ENCODE peak calls at places on chromosomes 2 and 18, in seven cellular contexts. R is IMR-90, L is glutamatergic neuron, Y is retina, H is Kasumi-1, F is natural killer cell, P is left lung. W is an unnamed sample.
A peak's percentile ranks its signal among the peaks of the same experiment; 100 is the strongest.

GRCh38 chr2:143347303-143347702 is 218.1 kb downstream of the ARHGAP15 start:
- DNase-seq in R (no peak), L (no peak), Y (no peak), H (no peak), F (no peak), P (no peak), W (no peak)

GRCh38 chr2:219269362-219270054 is 9.7 kb upstream of the DNAJB2 start:
- DNase-seq in R (no peak), L (no peak), Y (no peak), H (no peak), F (no peak), P (no peak), W (peak; percentile 76)

GRCh38 chr2:144004742-144005141 is 515.2 kb downstream of the ZEB2 start:
- DNase-seq in R (no peak), L (no peak), Y (peak; percentile 9), H (no peak), F (no peak), P (no peak), W (no peak)

GRCh38 chr2:20670315-20671035 is 3.5 kb downstream of the GDF7 start:
- DNase-seq in R (no peak), L (no peak), Y (peak; percentile 81), H (no peak), F (no peak), P (no peak), W (no peak)

GRCh38 chr2:146817613-146818012 is 1027.2 kb upstream of the ACVR2A start:
- DNase-seq in R (no peak), L (no peak), Y (no peak), H (no peak), F (no peak), P (no peak), W (no peak)

GRCh38 chr2:74498500-74499268 is 719 bp downstream of the LBX2 start:
- DNase-seq in R (no peak), L (peak; percentile 34), Y (peak; percentile 76), H (peak; percentile 57), F (no peak), P (no peak), W (no peak)

GRCh38 chr18:33074125-33074524 is 301.3 kb upstream of the KLHL14 start:
- DNase-seq in R (no peak), L (no peak), Y (no peak), H (no peak), F (no peak), P (no peak), W (no peak)

GRCh38 chr2:41791523-41791922 is 256.3 kb upstream of the PKDCC start:
- DNase-seq in R (peak; percentile 41), L (no peak), Y (no peak), H (peak; percentile 63), F (no peak), P (peak; percentile 43), W (no peak)

GRCh38 chr2:207257291-207258190 is 91.8 kb upstream of the KLF7 start:
- DNase-seq in R (peak; percentile 52), L (no peak), Y (peak; percentile 49), H (no peak), F (no peak), P (no peak), W (no peak)

W was measured in pancreas.